ENCODE peak calls at places on chromosome 21, in ten cellular contexts. M is hepatocyte; A is adrenal gland; Q is cardiac muscle cell; B is CD8-positive, alpha-beta T cell; G is AG04450; P is heart left ventricle; N is lung; J is prostate gland; E is CD8-positive, alpha-beta memory T cell. V is an unnamed sample. For H3K9me3, the result is how much of the 10 kb centered on the place peaks cover.

GRCh38 chr21:33069243-33069642 is 698 bp upstream of the OLIG1 start:
- DNase-seq in G (no peak), M (no peak), B (no peak), Q (no peak), J (no peak), E (no peak), N (no peak), P (no peak), A (no peak), V (no peak)

GRCh38 chr21:16004121-16004520 is 274.3 kb downstream of the USP25 start:
- DNase-seq in E (no peak), G (no peak), B (no peak), Q (peak), J (no peak), M (no peak), N (no peak), A (no peak), P (no peak), V (no peak)

GRCh38 chr21:44437696-44438431 is 17.4 kb upstream of the LRRC3 start:
- DNase-seq in A (no peak), J (no peak), G (no peak), N (no peak), E (no peak), M (no peak), B (no peak), Q (no peak), P (no peak), V (no peak)

GRCh38 chr21:41369915-41370839 is 8.3 kb downstream of the MX2 start:
- DNase-seq in P (no peak), Q (no peak), M (no peak), B (no peak), E (peak), G (no peak), A (no peak), N (no peak), J (no peak), V (no peak)

GRCh38 chr21:34157456-34158025 is 84.2 kb downstream of the MRPS6 start:
- DNase-seq in G (no peak), B (no peak), E (no peak), M (peak), J (no peak), P (no peak), Q (no peak), N (no peak), A (no peak), V (no peak)

GRCh38 chr21:34722684-34723300 is 54.0 kb downstream of the CLIC6 start:
- DNase-seq in B (peak), G (no peak), N (no peak), P (no peak), Q (no peak), J (no peak), M (no peak), E (peak), A (no peak), V (no peak)

GRCh38 chr21:21818898-21819297 is 820.7 kb downstream of the NCAM2 start:
- DNase-seq in N (no peak), M (no peak), A (no peak), J (no peak), G (no peak), P (no peak), Q (no peak), B (no peak), E (no peak), V (no peak)

GRCh38 chr21:16211339-16212303 is 481.8 kb downstream of the USP25 start:
- DNase-seq in M (no peak), J (no peak), E (no peak), G (no peak), B (no peak), N (no peak), P (no peak), Q (no peak), A (no peak), V (no peak)

GRCh38 chr21:25334046-25334730 is 273.1 kb downstream of the MRPL39 start:
- DNase-seq in Q (no peak), P (no peak), B (no peak), N (no peak), M (no peak), A (no peak), J (no peak), G (no peak), E (no peak), V (no peak)

GRCh38 chr21:15943009-15943666 is 213.4 kb downstream of the USP25 start:
- DNase-seq in E (no peak), A (no peak), Q (peak), J (no peak), B (no peak), P (no peak), G (no peak), M (no peak), N (no peak), V (no peak)

GRCh38 chr21:34613679-34614442 is 1.1 kb downstream of the RCAN1 start:
- DNase-seq in G (no peak), J (peak), N (no peak), A (peak), P (no peak), M (peak), E (peak), B (no peak), Q (peak), V (no peak)

DNA sequence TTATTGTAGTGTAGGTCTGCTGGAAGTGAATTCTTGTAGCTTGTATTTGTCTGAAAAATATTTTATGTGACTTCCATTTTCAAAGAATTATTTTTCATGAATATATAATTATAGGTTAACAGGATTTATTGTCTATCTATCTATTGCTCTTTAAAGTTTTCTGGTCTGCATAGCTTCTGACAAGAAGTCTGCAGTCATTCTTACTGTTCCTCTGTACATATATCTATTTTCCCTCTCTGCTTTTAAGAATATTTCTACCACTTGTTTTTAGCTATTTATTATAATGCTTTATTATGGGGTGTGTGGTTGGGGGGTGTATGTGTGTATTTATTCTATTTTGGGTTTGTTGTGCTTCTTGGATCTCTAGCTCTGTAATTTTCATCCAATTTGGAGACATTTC is 77.4 kb downstream of the ETS2 start:
- DNase-seq in G (no peak), P (no peak), N (no peak), J (no peak), Q (no peak), A (no peak), B (no peak), E (no peak), M (no peak), V (no peak)
- H3K9me3 ChIP-seq in G (under half), P (under half), N (under half), J (under half), Q (under half), A (under half), B (under half), E (under half), M (under half), V (under half)

GRCh38 chr21:24260751-24261150 is 1346.5 kb downstream of the MRPL39 start:
- DNase-seq in B (no peak), M (no peak), P (no peak), Q (no peak), G (no peak), A (no peak), E (no peak), J (no peak), N (no peak), V (no peak)
- H3K9me3 ChIP-seq in B (under half), M (under half), P (under half), Q (under half), G (under half), A (under half), E (under half), J (under half), N (under half), V (under half)

DNA sequence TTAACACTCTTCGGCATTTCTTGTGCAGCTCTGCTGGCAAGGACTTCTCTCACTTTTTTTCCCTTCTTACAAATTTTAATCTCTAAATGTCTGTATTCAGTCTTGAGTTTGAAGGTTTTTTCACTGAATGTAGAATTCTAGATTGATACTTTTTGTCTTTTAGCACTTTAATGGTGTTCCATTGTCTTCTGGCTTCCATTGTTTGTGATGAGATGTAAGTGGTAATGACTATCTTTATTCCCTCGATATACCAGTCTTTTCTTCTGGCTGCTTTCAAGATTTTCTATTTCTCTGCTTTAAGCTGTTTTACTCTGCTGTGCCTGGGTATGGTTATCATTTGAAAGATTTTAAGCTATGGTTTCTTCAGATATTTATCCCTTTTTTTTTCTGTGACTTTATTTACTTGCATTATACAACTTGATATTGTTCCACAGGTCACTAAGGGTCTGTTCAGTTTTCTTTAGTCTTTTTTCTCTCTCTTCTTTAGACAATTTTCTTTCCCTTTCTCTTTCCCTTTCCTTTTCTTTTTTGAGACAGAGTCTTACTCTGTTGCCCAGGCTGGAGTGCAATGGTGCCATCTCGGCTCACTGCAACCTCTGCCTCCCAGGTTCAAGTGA is 35.8 kb downstream of the DYRK1A start:
- DNase-seq in J (no peak), E (no peak), B (no peak), M (no peak), G (no peak), P (no peak), Q (no peak), A (no peak), N (no peak), V (no peak)
- H3K9me3 ChIP-seq in J (under half), E (under half), B (under half), M (under half), G (under half), P (under half), Q (under half), A (under half), N (under half), V (under half)

DNA sequence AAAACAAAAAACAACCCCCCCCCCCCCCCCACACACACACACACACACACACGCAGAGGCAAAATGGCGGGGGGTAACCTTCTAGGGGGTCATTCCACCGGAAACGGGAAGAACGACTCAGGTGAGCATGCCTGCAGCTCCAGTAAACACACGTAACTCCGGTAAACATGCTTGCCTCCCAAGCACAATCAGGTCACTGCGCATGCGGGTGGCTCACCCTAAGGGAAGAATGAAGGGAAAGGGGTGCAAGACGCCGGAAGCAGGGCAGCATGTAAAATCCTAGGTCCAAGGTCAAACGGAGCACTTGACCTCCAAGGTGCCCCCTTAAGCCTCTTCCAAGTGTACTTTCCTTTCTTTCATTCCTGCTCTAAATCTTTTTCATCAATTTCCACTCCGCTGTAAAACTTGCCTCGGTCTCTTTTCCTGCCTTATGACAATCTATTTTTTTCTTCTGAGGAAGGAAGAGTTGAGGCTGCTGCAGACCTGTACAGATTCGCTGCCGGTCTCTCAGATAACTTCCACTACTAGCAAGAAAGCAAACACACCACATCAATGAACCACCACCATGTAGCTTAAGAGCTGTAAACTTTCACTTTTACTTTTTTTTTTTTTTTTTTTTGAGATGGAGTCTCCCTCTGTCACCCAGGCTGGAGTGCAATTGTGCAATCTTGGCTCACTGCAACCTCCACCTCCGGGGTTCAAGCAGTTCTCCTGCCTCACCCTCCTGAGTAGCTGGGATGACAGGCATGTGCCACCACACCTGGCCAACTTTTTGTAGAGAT is 21.0 kb upstream of the CBR3 start:
- DNase-seq in Q (no peak), M (no peak), J (peak), P (no peak), N (peak), A (no peak), G (no peak), E (peak), B (no peak), V (peak)
- H3K9me3 ChIP-seq in Q (under half), M (under half), J (under half), P (under half), N (under half), A (under half), G (under half), E (under half), B (under half), V (under half)

GRCh38 chr21:42815217-42815616 is 64.1 kb downstream of the WDR4 start:
- DNase-seq in E (no peak), M (no peak), J (no peak), Q (no peak), B (no peak), A (no peak), G (no peak), P (no peak), N (no peak), V (no peak)

GRCh38 chr21:42819861-42820512 is 59.4 kb downstream of the WDR4 start:
- DNase-seq in A (no peak), J (no peak), P (no peak), E (no peak), Q (no peak), M (no peak), B (peak), N (no peak), G (no peak), V (no peak)

GRCh38 chr21:42820513-42821465 is 58.5 kb downstream of the WDR4 start:
- DNase-seq in E (no peak), A (no peak), B (peak), J (no peak), N (no peak), Q (no peak), P (no peak), G (no peak), M (peak), V (no peak)

DNA sequence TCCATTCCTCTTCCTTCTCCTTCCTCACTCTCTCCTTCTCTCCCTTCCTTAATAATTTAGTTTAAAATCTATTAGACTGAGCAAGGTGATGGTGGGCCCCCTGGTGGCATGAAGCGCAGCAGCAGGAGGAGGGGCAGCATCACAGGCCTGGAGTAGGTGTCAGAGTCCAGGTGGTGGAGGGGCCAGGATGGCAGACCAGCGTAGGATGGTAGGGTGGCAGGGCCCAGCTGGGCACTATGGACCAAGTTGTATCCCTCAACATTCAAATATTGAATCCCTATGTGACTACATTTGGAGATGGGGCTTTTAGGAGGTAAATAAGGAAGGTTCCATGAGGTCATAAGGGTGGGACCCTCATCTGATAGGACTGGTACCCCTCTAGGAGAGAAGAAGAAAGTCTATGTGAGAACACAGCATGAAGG is 61.0 kb downstream of the WDR4 start:
- DNase-seq in M (peak), E (peak), A (peak), B (peak), J (peak), G (no peak), P (peak), N (peak), Q (peak), V (peak)
- H3K9me3 ChIP-seq in M (under half), E (under half), A (under half), B (under half), J (under half), G (under half), P (under half), N (under half), Q (under half), V (under half)

GRCh38 chr21:18772876-18773275 is 369.3 kb upstream of the TMPRSS15 start:
- DNase-seq in A (no peak), Q (no peak), E (no peak), P (no peak), B (no peak), M (no peak), N (no peak), G (no peak), J (no peak), V (no peak)
- H3K9me3 ChIP-seq in A (under half), Q (under half), E (under half), P (under half), B (under half), M (under half), N (under half), G (under half), J (under half), V (under half)

DNA sequence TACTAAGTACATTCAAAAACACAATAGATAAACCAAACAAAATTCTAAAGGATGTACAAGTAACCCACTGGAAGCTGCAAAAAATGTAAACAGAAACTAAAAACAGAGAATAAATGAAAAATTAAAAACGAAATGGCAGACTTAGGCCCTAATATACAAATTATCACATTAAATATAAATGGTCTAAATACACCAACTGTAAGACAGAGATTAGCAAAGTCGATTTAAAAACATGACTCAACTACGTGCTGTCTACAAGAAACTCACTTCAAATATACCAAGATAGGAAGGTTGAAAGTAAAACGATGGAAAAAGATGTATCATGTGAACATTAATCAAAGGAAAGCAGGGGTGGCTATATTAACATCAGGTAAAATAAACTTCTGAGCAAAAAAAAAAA is 23.1 kb downstream of the SLC19A1 start:
- DNase-seq in Q (no peak), G (no peak), B (no peak), A (no peak), N (no peak), J (no peak), M (no peak), E (no peak), P (no peak), V (no peak)
- H3K9me3 ChIP-seq in Q (under half), G (under half), B (under half), A (under half), N (under half), J (under half), M (under half), E (under half), P (under half), V (under half)

GRCh38 chr21:29827236-29827635 is 112.6 kb downstream of the GRIK1 start:
- DNase-seq in G (no peak), M (no peak), Q (no peak), E (no peak), N (no peak), P (no peak), J (no peak), B (no peak), A (no peak), V (no peak)

GRCh38 chr21:29829514-29830255 is 110.1 kb downstream of the GRIK1 start:
- DNase-seq in Q (no peak), M (no peak), N (no peak), E (no peak), P (no peak), J (no peak), B (no peak), A (no peak), G (no peak), V (no peak)

GRCh38 chr21:29827647-29828046 is 112.1 kb downstream of the GRIK1 start:
- DNase-seq in G (no peak), A (no peak), E (no peak), B (no peak), P (no peak), N (no peak), J (no peak), Q (no peak), M (no peak), V (no peak)

GRCh38 chr21:29834617-29835016 is 105.2 kb downstream of the GRIK1 start:
- DNase-seq in G (no peak), B (no peak), M (no peak), Q (no peak), E (no peak), A (no peak), N (no peak), J (no peak), P (no peak), V (no peak)

DNA sequence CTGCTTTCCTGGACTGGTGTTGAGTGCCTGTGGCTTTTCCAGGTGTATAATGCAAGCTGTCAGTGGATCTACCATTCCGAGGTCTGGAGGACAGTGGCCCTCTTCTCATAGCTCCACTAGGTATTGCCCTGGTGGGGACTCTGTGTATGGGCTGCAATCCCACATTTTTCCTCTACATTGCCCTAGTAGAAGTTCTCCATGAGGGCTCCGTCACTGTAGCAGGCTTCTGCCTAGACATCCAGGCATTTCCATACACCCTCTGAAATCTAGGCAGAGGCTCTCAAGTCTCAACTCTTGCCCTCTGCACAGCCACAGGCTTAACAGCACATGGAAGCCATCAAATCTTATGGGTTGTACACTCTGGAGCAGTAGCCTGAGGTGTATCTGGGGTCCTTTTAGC is 107.6 kb downstream of the GRIK1 start:
- DNase-seq in P (no peak), N (no peak), G (no peak), Q (no peak), J (no peak), B (no peak), M (no peak), E (no peak), A (no peak), V (no peak)
- H3K9me3 ChIP-seq in P (under half), N (under half), G (under half), Q (under half), J (under half), B (under half), M (under half), E (under half), A (under half), V (under half)

V was measured in T-helper 17 cell.